ENCODE peak calls at places on chromosomes 2 and 18, in six cellular contexts. S is WTC11, H is K562, N is GM23338, M is HepG2, T is GM12878. Y is an unnamed sample.
A peak's percentile ranks its signal among the peaks of the same experiment; 100 is the strongest.

GRCh38 chr2:127968610-127969339 is 59.1 kb downstream of the SAP130 start:
- DNase-seq in M (no peak), N (no peak), T (no peak), H (no peak), S (no peak), Y (no peak)

GRCh38 chr2:52639692-52640091 is 1127.9 kb upstream of the CHAC2 start:
- DNase-seq in H (no peak), S (no peak), T (no peak), N (no peak), M (no peak), Y (no peak)

GRCh38 chr2:230932556-230933511 is 7.8 kb upstream of the GPR55 start:
- DNase-seq in T (no peak), H (no peak), M (no peak), S (no peak), N (no peak), Y (no peak)

GRCh38 chr2:19362652-19363473 is 4.4 kb upstream of the OSR1 start:
- DNase-seq in N (peak; percentile 88), S (peak; percentile 71), H (peak; percentile 74), T (no peak), M (peak; percentile 79), Y (no peak)

GRCh38 chr2:232341061-232341738 is 37.4 kb upstream of the ALPP start:
- DNase-seq in H (no peak), T (no peak), N (no peak), M (no peak), S (peak; percentile 5), Y (peak; percentile 30)

GRCh38 chr18:63178526-63178880 is 141.1 kb downstream of the BCL2 start:
- DNase-seq in T (no peak), M (no peak), N (no peak), S (no peak), H (no peak), Y (no peak)

GRCh38 chr2:33477473-33478468 is 1.3 kb downstream of the RASGRP3 start:
- DNase-seq in T (no peak), S (no peak), N (no peak), M (no peak), H (peak; percentile 60), Y (no peak)

GRCh38 chr18:21196426-21196825 is 45.6 kb upstream of the GREB1L start:
- DNase-seq in H (no peak), S (no peak), N (no peak), T (no peak), M (no peak), Y (no peak)

GRCh38 chr2:69709290-69709689 is 32.6 kb upstream of the ANXA4 start:
- DNase-seq in H (no peak), T (no peak), S (no peak), N (no peak), M (no peak), Y (no peak)

GRCh38 chr2:158556124-158556523 is 99.4 kb downstream of the PKP4 start:
- DNase-seq in S (no peak), H (no peak), N (no peak), M (no peak), T (no peak), Y (no peak)

GRCh38 chr18:5630057-5630765 is 86.4 kb upstream of the EPB41L3 start:
- DNase-seq in M (no peak), T (no peak), H (peak; percentile 18), N (peak; percentile 91), S (peak; percentile 88), Y (peak; percentile 57)

GRCh38 chr2:149645391-149645790 is 57.8 kb upstream of the MMADHC start:
- DNase-seq in T (no peak), S (no peak), H (no peak), M (no peak), N (no peak), Y (no peak)
- TF ChIP-seq CREB1 in T (no peak), S (no peak), H (no peak), M (no peak), N (no peak), Y (no peak)

GRCh38 chr2:218996937-218997336 is 3.7 kb upstream of the CRYBA2 start:
- DNase-seq in T (no peak), H (no peak), M (no peak), S (no peak), N (no peak), Y (no peak)
- TF ChIP-seq CREB1 in T (no peak), H (no peak), M (no peak), S (no peak), N (no peak), Y (no peak)

GRCh38 chr2:148135705-148136104 is 114.8 kb downstream of the MBD5 start:
- DNase-seq in N (no peak), M (no peak), H (no peak), T (no peak), S (no peak), Y (no peak)

GRCh38 chr2:148132400-148132799 is 111.5 kb downstream of the MBD5 start:
- DNase-seq in M (no peak), S (no peak), T (no peak), H (no peak), N (no peak), Y (no peak)

GRCh38 chr2:148130571-148130970 is 109.7 kb downstream of the MBD5 start:
- DNase-seq in N (peak; percentile 8), M (peak; percentile 34), T (no peak), H (no peak), S (no peak), Y (no peak)

GRCh38 chr2:148136441-148136840 is 115.5 kb downstream of the MBD5 start:
- DNase-seq in T (no peak), S (no peak), M (no peak), N (no peak), H (no peak), Y (no peak)
- TF ChIP-seq CREB1 in T (no peak), S (no peak), M (no peak), N (no peak), H (no peak), Y (no peak)

GRCh38 chr2:238336151-238336550 is 15.8 kb downstream of the TRAF3IP1 start:
- DNase-seq in S (no peak), H (no peak), T (no peak), N (no peak), M (no peak), Y (no peak)
- TF ChIP-seq CREB1 in S (no peak), H (no peak), T (no peak), N (no peak), M (no peak), Y (no peak)

Y was measured in H1.